ENCODE peak calls at places on chromosome 22, in ten cellular contexts. M, O, F, Q, B, U, X, C, J and Y are unnamed samples.

GRCh38 chr22:31229402-31230140 is 17.5 kb downstream of the LIMK2 start:
- DNase-seq in M (peak), O (peak), F (no peak), Q (no peak), B (no peak), U (no peak), X (no peak), C (peak), J (peak), Y (no peak)

GRCh38 chr22:43330178-43331063 is 12.8 kb downstream of the SCUBE1 start:
- DNase-seq in M (no peak), O (no peak), F (no peak), Q (no peak), B (no peak), U (no peak), X (no peak), C (no peak), J (no peak), Y (no peak)

GRCh38 chr22:34414467-34415440 is 494.5 kb upstream of the LARGE1 start:
- DNase-seq in M (peak), O (no peak), F (peak), Q (no peak), B (no peak), U (no peak), X (peak), C (no peak), J (peak), Y (peak)

GRCh38 chr22:41256898-41257260 is 16.1 kb upstream of the CHADL start:
- DNase-seq in M (peak), O (no peak), F (no peak), Q (no peak), B (no peak), U (no peak), X (no peak), C (peak), J (peak), Y (no peak)

GRCh38 chr22:44089717-44090570 is 65.8 kb downstream of the PARVB start:
- DNase-seq in M (no peak), O (no peak), F (no peak), Q (no peak), B (no peak), U (no peak), X (no peak), C (no peak), J (no peak), Y (no peak)

GRCh38 chr22:41762980-41763779 is 37.3 kb upstream of the CCDC134 start:
- DNase-seq in M (peak), O (no peak), F (no peak), Q (no peak), B (no peak), U (no peak), X (peak), C (no peak), J (peak), Y (peak)

GRCh38 chr22:46514592-46515207 is 22.7 kb downstream of the CELSR1 start:
- DNase-seq in M (no peak), O (no peak), F (peak), Q (no peak), B (no peak), U (no peak), X (peak), C (peak), J (peak), Y (no peak)

GRCh38 chr22:33013051-33013450 is 45.1 kb downstream of the SYN3 start:
- DNase-seq in M (no peak), O (no peak), F (no peak), Q (no peak), B (no peak), U (no peak), X (no peak), C (no peak), J (no peak), Y (no peak)

DNA sequence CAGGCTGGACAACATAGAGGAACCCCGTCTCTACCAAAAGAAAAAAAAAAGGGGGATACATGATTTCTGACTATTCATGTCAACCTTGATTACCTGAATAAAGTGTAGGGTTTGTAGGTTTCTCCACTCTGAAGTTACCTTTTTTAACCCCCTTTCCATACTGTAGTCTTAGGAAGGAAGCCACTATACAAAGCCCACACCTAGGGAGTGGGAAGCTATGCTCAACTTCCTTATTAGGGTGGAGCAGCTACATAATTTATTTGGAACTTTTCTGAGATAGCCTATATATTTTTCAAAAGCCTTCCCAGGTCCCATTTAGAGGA is 579 bp upstream of the ATP6V1E1 start:
- DNase-seq in M (peak), O (no peak), F (no peak), Q (no peak), B (no peak), U (no peak), X (no peak), C (no peak), J (no peak), Y (no peak)
- TF ChIP-seq CTCF in M (no peak), O (no peak), F (no peak), Q (no peak), B (no peak), U (no peak), X (no peak), C (no peak), J (no peak), Y (no peak)

DNA sequence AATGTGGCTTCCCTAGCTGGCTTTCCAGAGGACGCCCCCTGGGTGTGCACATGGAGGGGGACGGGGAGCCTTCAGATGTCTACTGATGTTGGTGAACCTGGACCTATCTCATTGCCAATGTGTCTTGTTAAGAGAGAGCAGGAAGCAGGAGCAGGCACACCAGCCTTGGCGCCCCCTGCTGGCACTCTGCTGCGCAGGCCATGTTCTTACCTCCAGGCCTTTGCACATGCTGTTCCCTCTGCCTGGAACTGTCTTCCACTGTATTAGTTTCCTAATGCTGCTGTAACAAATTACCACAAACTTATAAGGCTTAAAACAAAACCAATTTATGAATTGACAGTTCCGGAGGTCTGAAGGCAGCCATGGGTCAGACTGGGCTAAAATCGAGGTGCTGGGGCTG is 23.6 kb upstream of the MN1 start:
- DNase-seq in M (peak), O (no peak), F (no peak), Q (no peak), B (no peak), U (no peak), X (no peak), C (no peak), J (no peak), Y (no peak)
- TF ChIP-seq CTCF in M (peak), O (no peak), F (peak), Q (no peak), B (peak), U (no peak), X (peak), C (peak), J (peak), Y (peak)

GRCh38 chr22:24694971-24695928 is 79.3 kb downstream of the PIWIL3 start:
- DNase-seq in M (peak), O (no peak), F (no peak), Q (no peak), B (no peak), U (no peak), X (no peak), C (no peak), J (no peak), Y (no peak)

GRCh38 chr22:24697671-24698082 is 76.8 kb downstream of the PIWIL3 start:
- DNase-seq in M (no peak), O (no peak), F (no peak), Q (no peak), B (no peak), U (no peak), X (no peak), C (no peak), J (no peak), Y (no peak)

GRCh38 chr22:24697141-24697540 is 77.4 kb downstream of the PIWIL3 start:
- DNase-seq in M (no peak), O (no peak), F (no peak), Q (no peak), B (no peak), U (no peak), X (no peak), C (no peak), J (no peak), Y (no peak)

GRCh38 chr22:24695958-24696511 is 78.5 kb downstream of the PIWIL3 start:
- DNase-seq in M (peak), O (no peak), F (no peak), Q (no peak), B (no peak), U (no peak), X (no peak), C (no peak), J (peak), Y (no peak)

DNA sequence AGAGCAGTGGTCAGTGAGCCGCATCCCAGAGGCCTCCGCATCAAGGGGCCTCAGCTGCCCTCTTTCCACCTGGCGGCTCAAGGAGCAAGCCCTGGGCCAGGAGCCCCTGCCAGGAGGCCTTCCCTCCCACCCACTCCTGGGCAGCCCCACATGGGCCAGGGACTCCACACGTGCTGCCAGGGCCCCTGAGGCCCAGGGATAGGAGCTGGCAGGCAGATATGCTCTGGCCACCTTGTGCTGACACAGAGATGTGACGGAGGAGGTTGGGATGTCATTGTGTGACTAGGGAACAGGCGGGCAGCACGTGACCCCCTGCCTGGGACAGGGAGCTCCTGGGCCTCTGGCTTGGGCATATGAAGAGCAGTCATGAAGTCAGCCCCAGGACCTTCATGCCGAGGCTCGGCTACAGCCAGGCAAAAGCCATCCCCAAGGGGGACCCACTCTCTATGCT is 77.9 kb downstream of the PIWIL3 start:
- DNase-seq in M (no peak), O (no peak), F (no peak), Q (no peak), B (no peak), U (no peak), X (no peak), C (no peak), J (no peak), Y (no peak)
- TF ChIP-seq CTCF in M (no peak), O (no peak), F (no peak), Q (no peak), B (no peak), U (no peak), X (no peak), C (no peak), J (no peak), Y (no peak)

GRCh38 chr22:37472418-37473006 is 13.7 kb downstream of the MFNG start:
- DNase-seq in M (peak), O (no peak), F (peak), Q (peak), B (no peak), U (no peak), X (no peak), C (no peak), J (peak), Y (peak)
- TF ChIP-seq CTCF in M (peak), O (no peak), F (peak), Q (peak), B (peak), U (no peak), X (peak), C (peak), J (peak), Y (peak)